ENCODE peak calls at places on chromosomes 1 and 21, in eight cellular contexts. K is fibroblast of lung, L is PC-3, T is foreskin fibroblast, M is kidney epithelial cell, X is GM12865, B is AG04450, R is cardiac muscle cell. Q is an unnamed sample.

GRCh38 chr21:42663860-42664535 is 10.6 kb downstream of the PDE9A start:
- DNase-seq in K (no peak), L (no peak), T (no peak), M (no peak), X (no peak), B (no peak), R (no peak), Q (no peak)

GRCh38 chr1:203555046-203555445 is 61.1 kb downstream of the OPTC start:
- DNase-seq in K (no peak), L (no peak), T (no peak), M (no peak), X (no peak), B (no peak), R (peak), Q (peak)

GRCh38 chr1:153592706-153593105 is 20.2 kb downstream of the S100A16 start:
- DNase-seq in K (no peak), L (no peak), T (no peak), M (no peak), X (no peak), B (no peak), R (no peak), Q (no peak)

GRCh38 chr1:175834597-175834996 is 91.2 kb upstream of the TNR start:
- DNase-seq in K (no peak), L (no peak), T (no peak), M (no peak), X (no peak), B (no peak), R (no peak), Q (no peak)

GRCh38 chr1:119160851-119161250 is 20.4 kb upstream of the WARS2 start:
- DNase-seq in K (no peak), L (no peak), T (peak), M (no peak), X (no peak), B (peak), R (peak), Q (peak)

GRCh38 chr1:74731399-74732052 is 1.3 kb downstream of the CRYZ start:
- DNase-seq in K (peak), L (peak), T (peak), M (peak), X (peak), B (no peak), R (no peak), Q (peak)

GRCh38 chr1:42381424-42381673 is 757 bp downstream of the RIMKLA start:
- DNase-seq in K (no peak), L (no peak), T (no peak), M (no peak), X (no peak), B (no peak), R (no peak), Q (no peak)

GRCh38 chr1:7617826-7618225 is 153.3 kb upstream of the VAMP3 start:
- DNase-seq in K (no peak), L (no peak), T (no peak), M (no peak), X (no peak), B (no peak), R (no peak), Q (no peak)

GRCh38 chr1:200646515-200646914 is 23.2 kb downstream of the DDX59 start:
- DNase-seq in K (peak), L (no peak), T (no peak), M (no peak), X (peak), B (no peak), R (no peak), Q (no peak)

GRCh38 chr21:35207322-35207721 is 158.2 kb upstream of the RUNX1 start:
- DNase-seq in K (no peak), L (no peak), T (no peak), M (no peak), X (no peak), B (no peak), R (no peak), Q (no peak)

GRCh38 chr21:35203093-35204021 is 154.3 kb upstream of the RUNX1 start:
- DNase-seq in K (peak), L (peak), T (peak), M (no peak), X (no peak), B (no peak), R (peak), Q (peak)

GRCh38 chr21:35204125-35204524 is 155.0 kb upstream of the RUNX1 start:
- DNase-seq in K (peak), L (no peak), T (no peak), M (no peak), X (no peak), B (no peak), R (peak), Q (peak)

GRCh38 chr21:35206141-35207125 is 157.3 kb upstream of the RUNX1 start:
- DNase-seq in K (peak), L (no peak), T (no peak), M (no peak), X (peak), B (no peak), R (no peak), Q (no peak)

GRCh38 chr21:35204850-35205564 is 155.9 kb upstream of the RUNX1 start:
- DNase-seq in K (peak), L (no peak), T (peak), M (no peak), X (no peak), B (peak), R (peak), Q (peak)
- TF ChIP-seq CTCF in K (peak), L (no peak), T (peak), M (no peak), X (no peak), B (peak), R (peak), Q (peak)

GRCh38 chr1:183470961-183471747 is 1.1 kb upstream of the SMG7 start:
- DNase-seq in K (peak), L (peak), T (peak), M (no peak), X (peak), B (peak), R (peak), Q (peak)

GRCh38 chr1:183470147-183470960 is 1.9 kb upstream of the SMG7 start:
- DNase-seq in K (peak), L (peak), T (peak), M (no peak), X (peak), B (no peak), R (peak), Q (peak)

GRCh38 chr1:183473286-183473536 is 912 bp downstream of the SMG7 start:
- DNase-seq in K (no peak), L (no peak), T (no peak), M (no peak), X (no peak), B (no peak), R (no peak), Q (peak)

GRCh38 chr1:183471748-183472487 is 381 bp upstream of the SMG7 start:
- DNase-seq in K (peak), L (peak), T (peak), M (peak), X (peak), B (peak), R (peak), Q (peak)

GRCh38 chr1:183472488-183473285 is at the start of gene SMG7:
- DNase-seq in K (peak), L (no peak), T (no peak), M (no peak), X (peak), B (no peak), R (peak), Q (peak)
- H3K4me3 ChIP-seq in K (peak), L (peak), T (peak), M (peak), X (peak), B (peak), R (peak), Q (peak)

GRCh38 chr1:161229896-161230295 is 4.0 kb downstream of the TOMM40L start:
- DNase-seq in K (no peak), L (no peak), T (no peak), M (no peak), X (no peak), B (no peak), R (no peak), Q (no peak)
- TF ChIP-seq CTCF in K (no peak), L (peak), T (no peak), M (peak), X (no peak), B (no peak), R (no peak), Q (no peak)

GRCh38 chr1:234599617-234600417 is 10.2 kb downstream of the IRF2BP2 start:
- DNase-seq in K (peak), L (peak), T (peak), M (no peak), X (peak), B (no peak), R (peak), Q (peak)

GRCh38 chr1:234600418-234601216 is 9.4 kb downstream of the IRF2BP2 start:
- DNase-seq in K (peak), L (peak), T (no peak), M (no peak), X (peak), B (no peak), R (peak), Q (peak)

GRCh38 chr1:234601217-234602017 is 8.6 kb downstream of the IRF2BP2 start:
- DNase-seq in K (peak), L (peak), T (no peak), M (no peak), X (no peak), B (no peak), R (peak), Q (peak)

GRCh38 chr1:234597894-234598293 is 12.1 kb downstream of the IRF2BP2 start:
- DNase-seq in K (peak), L (peak), T (no peak), M (no peak), X (peak), B (no peak), R (peak), Q (peak)

GRCh38 chr1:234598974-234599616 is 10.9 kb downstream of the IRF2BP2 start:
- DNase-seq in K (no peak), L (no peak), T (no peak), M (no peak), X (no peak), B (no peak), R (no peak), Q (peak)
- H3K4me3 ChIP-seq in K (peak), L (peak), T (peak), M (peak), X (peak), B (peak), R (peak), Q (peak)

GRCh38 chr1:207455183-207455754 is 1.1 kb downstream of the CR2 start:
- DNase-seq in K (no peak), L (no peak), T (no peak), M (no peak), X (peak), B (no peak), R (no peak), Q (no peak)

GRCh38 chr1:207458409-207458808 is 4.3 kb downstream of the CR2 start:
- DNase-seq in K (no peak), L (no peak), T (no peak), M (no peak), X (no peak), B (no peak), R (no peak), Q (no peak)

GRCh38 chr1:207453710-207454045 is 450 bp upstream of the CR2 start:
- DNase-seq in K (no peak), L (no peak), T (no peak), M (no peak), X (no peak), B (no peak), R (no peak), Q (no peak)

GRCh38 chr1:207459008-207459407 is 4.9 kb downstream of the CR2 start:
- DNase-seq in K (no peak), L (no peak), T (no peak), M (no peak), X (peak), B (no peak), R (no peak), Q (no peak)

DNA sequence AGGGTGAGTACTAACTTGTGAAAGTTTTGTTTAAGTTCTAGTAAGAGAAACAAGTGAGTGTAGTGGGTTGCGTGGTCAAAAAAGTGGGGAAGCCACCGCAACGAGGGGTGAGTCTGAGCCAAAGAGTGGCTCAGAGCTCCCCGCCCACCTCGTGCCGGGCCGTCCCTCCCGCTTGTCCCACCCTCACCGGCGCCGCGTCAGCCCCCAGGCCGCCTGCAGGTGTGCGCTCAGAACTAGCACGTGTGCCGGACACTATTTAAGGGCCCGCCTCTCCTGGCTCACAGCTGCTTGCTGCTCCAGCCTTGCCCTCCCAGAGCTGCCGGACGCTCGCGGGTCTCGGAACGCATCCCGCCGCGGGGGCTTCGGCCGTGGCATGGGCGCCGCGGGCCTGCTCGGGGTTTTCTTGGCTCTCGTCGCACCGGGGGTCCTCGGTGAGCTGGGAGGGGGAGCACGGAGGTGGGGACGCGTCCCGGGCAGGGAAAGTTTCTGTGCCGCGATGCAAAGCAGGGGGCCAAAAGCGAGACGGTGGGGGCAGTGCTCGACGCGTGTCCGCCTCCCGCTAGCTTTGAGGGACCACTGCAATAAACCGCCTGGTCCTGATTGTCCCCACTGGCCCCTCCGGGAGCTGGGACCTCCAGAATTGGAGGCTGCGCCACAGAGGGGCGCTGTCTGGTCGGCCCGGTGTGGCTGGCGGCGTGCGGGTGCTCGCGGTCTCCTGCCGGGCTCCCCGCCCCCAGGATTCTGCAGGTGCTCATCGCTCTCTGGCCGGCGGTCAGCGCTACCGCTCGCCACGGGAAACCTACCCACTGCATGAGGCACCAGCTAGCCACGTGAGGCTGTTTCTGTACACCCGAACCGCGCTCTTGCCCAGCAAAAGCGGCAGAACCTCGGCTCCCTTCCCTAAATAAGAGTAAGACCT is at the start of gene CR2:
- DNase-seq in K (peak), L (no peak), T (no peak), M (no peak), X (peak), B (no peak), R (no peak), Q (no peak)
- TF ChIP-seq CTCF in K (no peak), L (peak), T (no peak), M (peak), X (peak), B (no peak), R (no peak), Q (no peak)

GRCh38 chr1:112719706-112720105 is 4.6 kb upstream of the PPM1J start:
- DNase-seq in K (no peak), L (no peak), T (no peak), M (no peak), X (no peak), B (no peak), R (no peak), Q (no peak)

GRCh38 chr1:112717263-112717662 is 2.1 kb upstream of the PPM1J start:
- DNase-seq in K (no peak), L (no peak), T (no peak), M (no peak), X (no peak), B (no peak), R (no peak), Q (no peak)

GRCh38 chr1:112716133-112716720 is 1.1 kb upstream of the PPM1J start:
- DNase-seq in K (peak), L (peak), T (peak), M (peak), X (peak), B (peak), R (peak), Q (peak)

GRCh38 chr1:112721966-112722524 is 6.9 kb upstream of the PPM1J start:
- DNase-seq in K (no peak), L (no peak), T (no peak), M (no peak), X (no peak), B (no peak), R (no peak), Q (no peak)

DNA sequence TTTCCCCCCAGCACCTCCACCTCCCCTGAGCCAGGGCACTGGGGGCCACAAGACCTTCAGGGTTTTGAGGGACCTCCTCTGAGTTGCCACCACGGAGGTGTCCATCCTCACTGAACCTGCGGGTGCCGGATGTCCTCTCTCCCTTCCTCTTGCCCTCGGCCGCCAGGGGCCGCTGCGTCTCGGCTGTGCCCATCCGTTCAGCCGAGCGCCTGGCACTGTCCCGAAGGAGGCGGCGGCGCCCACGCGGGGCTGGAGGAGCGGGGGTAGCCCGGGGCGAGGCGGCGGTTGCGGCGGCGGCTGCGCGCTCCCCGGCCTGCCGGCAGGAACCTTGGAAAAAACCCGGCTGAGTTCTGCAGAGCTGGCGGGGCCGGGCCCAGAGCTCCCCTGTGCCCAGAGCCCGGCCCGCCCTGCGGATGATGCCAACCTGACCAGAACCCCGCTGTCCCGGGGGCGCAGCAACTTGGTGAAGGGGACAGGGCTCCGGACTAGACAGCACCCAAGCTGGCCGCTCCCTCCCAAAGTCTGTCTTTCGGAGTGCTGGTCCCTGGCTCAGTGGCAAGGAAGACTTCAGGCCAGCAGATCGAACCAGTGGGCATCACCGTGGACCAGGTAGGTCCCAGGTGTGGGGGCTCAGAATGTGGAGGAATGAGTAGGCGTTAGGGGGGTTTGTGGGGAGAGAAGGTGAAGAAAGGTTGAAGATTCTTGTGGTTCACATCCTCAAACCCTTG is 3.7 kb upstream of the PPM1J start:
- DNase-seq in K (peak), L (peak), T (peak), M (no peak), X (peak), B (no peak), R (peak), Q (peak)
- H3K4me3 ChIP-seq in K (no peak), L (peak), T (no peak), M (no peak), X (no peak), B (peak), R (no peak), Q (no peak)

GRCh38 chr1:54336121-54336520 is 70.1 kb downstream of the SSBP3 start:
- DNase-seq in K (no peak), L (no peak), T (no peak), M (no peak), X (no peak), B (no peak), R (no peak), Q (no peak)

GRCh38 chr1:54337034-54337433 is 69.2 kb downstream of the SSBP3 start:
- DNase-seq in K (no peak), L (no peak), T (no peak), M (no peak), X (no peak), B (no peak), R (no peak), Q (no peak)

GRCh38 chr1:54335396-54336056 is 70.7 kb downstream of the SSBP3 start:
- DNase-seq in K (peak), L (peak), T (peak), M (peak), X (no peak), B (peak), R (peak), Q (peak)

GRCh38 chr1:54332781-54333585 is 73.2 kb downstream of the SSBP3 start:
- DNase-seq in K (no peak), L (no peak), T (no peak), M (no peak), X (no peak), B (no peak), R (no peak), Q (peak)

GRCh38 chr1:54334996-54335395 is 71.2 kb downstream of the SSBP3 start:
- DNase-seq in K (peak), L (no peak), T (peak), M (no peak), X (no peak), B (peak), R (no peak), Q (peak)
- TF ChIP-seq CTCF in K (no peak), L (no peak), T (no peak), M (no peak), X (no peak), B (no peak), R (no peak), Q (no peak)